ENCODE peak calls at places on chromosomes 3 and 15, in four cellular contexts. F is ovary, I is HCT116, W is IMR-90. U is an unnamed sample.

GRCh38 chr15:74786659-74787165 is 4.8 kb downstream of the CSK start:
- DNase-seq in I (no peak), W (no peak), F (no peak), U (no peak)

GRCh38 chr3:69770219-69770618 is 31.0 kb downstream of the MITF start:
- DNase-seq in I (no peak), W (peak), F (no peak), U (no peak)

GRCh38 chr3:31831526-31832034 is 149.5 kb downstream of the OSBPL10 start:
- DNase-seq in F (no peak), W (no peak), I (no peak), U (no peak)

GRCh38 chr3:123327956-123328850 is 120.7 kb downstream of the ADCY5 start:
- DNase-seq in I (no peak), F (no peak), W (no peak), U (no peak)

GRCh38 chr3:41598329-41598728 is 363.6 kb downstream of the ULK4 start:
- DNase-seq in I (no peak), W (no peak), F (no peak), U (no peak)

GRCh38 chr15:77025066-77025435 is 30.1 kb downstream of the PSTPIP1 start:
- DNase-seq in F (no peak), W (no peak), I (no peak), U (no peak)

GRCh38 chr3:69357196-69357595 is 28.7 kb downstream of the FRMD4B start:
- DNase-seq in F (no peak), W (no peak), I (no peak), U (no peak)

GRCh38 chr3:45026038-45026437 is at the start of gene CLEC3B:
- DNase-seq in W (peak), F (peak), I (no peak), U (peak)

DNA sequence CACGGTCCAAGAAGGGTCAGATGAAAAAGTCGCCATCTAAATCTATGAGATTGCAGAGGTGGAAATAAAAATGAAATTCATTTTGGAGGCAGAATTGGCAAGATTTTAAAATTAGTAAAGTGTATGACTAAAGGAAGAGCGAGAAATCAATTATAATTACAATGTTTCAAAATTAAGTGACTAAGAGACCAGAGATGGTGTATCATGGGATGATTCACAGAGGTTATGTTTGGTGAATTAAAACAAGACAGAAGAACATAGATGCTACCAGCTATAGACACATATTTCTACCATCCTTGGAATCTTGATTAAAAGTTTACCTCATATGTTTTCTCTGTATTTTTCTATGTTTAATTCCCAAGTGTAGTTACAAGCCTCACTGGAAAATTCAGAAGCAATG is 308.9 kb upstream of the DNAJC19 start:
- DNase-seq in I (no peak), F (no peak), W (peak), U (no peak)
- TF ChIP-seq CTCF in I (no peak), F (no peak), W (no peak), U (no peak)

GRCh38 chr3:58497074-58497473 is 5.2 kb downstream of the KCTD6 start:
- DNase-seq in I (no peak), F (no peak), W (no peak), U (no peak)
- H3K4me3 ChIP-seq in I (no peak), F (no peak), W (no peak), U (no peak)

DNA sequence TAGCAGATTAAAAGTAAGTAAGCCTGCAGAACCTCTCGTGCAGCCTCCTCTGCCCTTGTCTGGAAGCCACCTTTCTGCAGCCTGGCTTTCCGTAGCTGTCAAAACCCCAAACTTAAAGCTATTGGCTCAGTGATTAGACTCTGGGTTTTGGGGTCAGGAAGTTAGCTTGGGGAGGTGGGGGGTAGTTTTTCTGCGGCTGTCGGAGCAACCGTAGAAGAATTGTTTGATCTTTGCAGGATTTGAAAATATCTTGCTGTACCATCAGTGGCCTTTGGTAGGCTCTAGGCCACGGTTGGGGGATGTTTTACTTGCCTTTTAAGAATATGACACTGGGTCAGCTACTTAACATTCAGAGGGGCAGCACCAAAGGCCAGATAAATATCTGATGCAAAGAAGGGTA is 88.4 kb upstream of the RASGRP1 start:
- DNase-seq in W (no peak), F (no peak), I (no peak), U (no peak)
- TF ChIP-seq CTCF in W (no peak), F (no peak), I (no peak), U (no peak)

GRCh38 chr3:26621176-26621575 is 1.4 kb upstream of the LRRC3B start:
- DNase-seq in I (no peak), F (no peak), W (no peak), U (no peak)

GRCh38 chr3:26624209-26624775 is 1.7 kb downstream of the LRRC3B start:
- DNase-seq in W (no peak), F (no peak), I (no peak), U (no peak)

GRCh38 chr3:26622634-26623408 is at the start of gene LRRC3B:
- DNase-seq in I (no peak), F (no peak), W (no peak), U (no peak)

GRCh38 chr3:26623409-26624208 is 1.0 kb downstream of the LRRC3B start:
- DNase-seq in W (no peak), I (no peak), F (no peak), U (no peak)

GRCh38 chr3:26621891-26622633 is 510 bp upstream of the LRRC3B start:
- DNase-seq in W (no peak), I (no peak), F (no peak), U (no peak)
- H3K4me3 ChIP-seq in W (no peak), I (no peak), F (peak), U (peak)

DNA sequence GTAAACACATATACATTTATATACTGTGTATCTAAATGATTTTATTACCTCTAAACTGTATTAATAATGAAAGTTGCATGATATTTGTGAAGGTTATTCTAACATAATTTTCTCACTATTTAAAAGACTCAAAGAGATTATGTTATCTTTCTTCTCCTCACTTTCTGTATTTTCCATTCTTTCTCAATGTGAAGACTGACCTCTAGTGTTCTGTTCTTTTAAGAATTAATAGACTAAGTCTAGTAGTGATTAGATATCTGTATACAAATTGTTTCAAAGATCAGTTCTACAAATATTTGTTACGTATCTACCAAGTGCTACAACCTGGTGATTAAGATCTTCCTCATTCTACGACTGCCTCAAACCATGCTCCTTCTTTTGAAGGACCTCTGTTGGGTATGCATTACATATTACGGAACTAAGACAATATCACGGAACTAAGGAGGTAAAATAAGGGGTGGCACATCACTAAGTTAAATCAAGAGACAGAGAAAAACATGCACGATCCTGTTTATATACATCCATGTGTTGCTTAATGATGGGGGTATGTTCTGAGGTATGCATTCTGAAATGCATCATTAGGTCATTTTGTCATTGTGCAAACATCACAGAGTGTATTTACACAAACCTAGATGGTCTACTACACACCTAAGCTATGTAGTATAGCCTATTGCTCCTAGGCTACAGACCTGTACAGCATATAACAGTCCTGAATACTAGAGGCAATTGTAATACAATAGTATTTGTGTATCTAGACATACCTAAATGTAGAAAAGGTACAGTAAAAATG is 161.5 kb upstream of the KBTBD8 start:
- DNase-seq in I (no peak), F (no peak), W (peak), U (no peak)
- TF ChIP-seq CTCF in I (peak), F (no peak), W (peak), U (peak)

GRCh38 chr15:52803543-52804306 is 13.6 kb upstream of the ONECUT1 start:
- DNase-seq in F (no peak), I (no peak), W (no peak), U (no peak)
- H3K4me3 ChIP-seq in F (no peak), I (no peak), W (no peak), U (no peak)

U was measured in testis.